ENCODE peak calls at places on chromosomes 12 and 14, in four cellular contexts. K is prostate gland, M is progenitor cell of endocrine pancreas, I is HepG2. F is an unnamed sample.

GRCh38 chr12:50765325-50765911 is 1.5 kb downstream of the ATF1 start:
- DNase-seq in M (no peak), I (peak; percentile 50), K (no peak), F (peak; percentile 34)

GRCh38 chr12:29547151-29547561 is 49.7 kb upstream of the OVCH1 start:
- DNase-seq in M (no peak), K (no peak), I (no peak), F (no peak)

GRCh38 chr12:54075431-54075830 is 21.8 kb downstream of the HOXC4 start:
- DNase-seq in I (no peak), K (no peak), M (no peak), F (no peak)

GRCh38 chr12:72288436-72288835 is 16.3 kb downstream of the TRHDE start:
- DNase-seq in K (no peak), M (no peak), I (no peak), F (no peak)

GRCh38 chr12:12408265-12408690 is 51.4 kb downstream of the BORCS5 start:
- DNase-seq in K (no peak), I (no peak), M (no peak), F (no peak)

GRCh38 chr14:49017451-49017850 is 568.7 kb downstream of the RPS29 start:
- DNase-seq in I (no peak), K (no peak), M (no peak), F (no peak)

GRCh38 chr12:20339060-20339459 is 29.3 kb upstream of the PDE3A start:
- DNase-seq in M (no peak), I (no peak), K (no peak), F (no peak)

GRCh38 chr14:51335521-51335920 is 95.5 kb downstream of the TMX1 start:
- DNase-seq in K (no peak), M (no peak), I (no peak), F (no peak)

GRCh38 chr14:103126088-103126872 is 3.0 kb downstream of the TNFAIP2 start:
- DNase-seq in I (no peak), M (no peak), K (no peak), F (no peak)

GRCh38 chr14:52314521-52315354 is 626 bp downstream of the PTGER2 start:
- DNase-seq in I (no peak), M (peak; percentile 18), K (no peak), F (peak; percentile 34)

GRCh38 chr12:123936471-123936870 is 36.2 kb downstream of the CCDC92 start:
- DNase-seq in K (no peak), I (no peak), M (no peak), F (no peak)

GRCh38 chr14:53545217-53545616 is 392.1 kb upstream of the DDHD1 start:
- DNase-seq in M (no peak), K (no peak), I (no peak), F (no peak)

GRCh38 chr12:82781288-82782078 is 94.8 kb downstream of the TMTC2 start:
- DNase-seq in I (no peak), M (no peak), K (no peak), F (no peak)

GRCh38 chr12:12333980-12334709 is 15.9 kb downstream of the MANSC1 start:
- DNase-seq in K (no peak), M (peak; percentile 46), I (peak; percentile 53), F (peak; percentile 65)

GRCh38 chr12:86174188-86174587 is 82.0 kb downstream of the MGAT4C start:
- DNase-seq in K (no peak), M (no peak), I (no peak), F (no peak)

GRCh38 chr12:508795-509194 is 49.1 kb downstream of the B4GALNT3 start:
- DNase-seq in K (peak; percentile 28), I (no peak), M (no peak), F (peak; percentile 57)

GRCh38 chr14:33812181-33812580 is 138.7 kb downstream of the EGLN3 start:
- DNase-seq in K (no peak), I (no peak), M (no peak), F (no peak)

GRCh38 chr12:7058163-7058845 is 2.2 kb upstream of the C1S start:
- DNase-seq in K (no peak), I (peak; percentile 53), M (no peak), F (no peak)

GRCh38 chr12:40300490-40300889 is 75.7 kb downstream of the LRRK2 start:
- DNase-seq in K (no peak), M (no peak), I (no peak), F (no peak)

GRCh38 chr12:31216479-31216878 is 109.5 kb downstream of the SINHCAF start:
- DNase-seq in K (no peak), I (no peak), M (no peak), F (no peak)

GRCh38 chr14:64943981-64944520 is 1.5 kb upstream of the GPX2 start:
- DNase-seq in M (no peak), K (no peak), I (no peak), F (no peak)

GRCh38 chr12:25200703-25201102 is 5.7 kb downstream of the ETFRF1 start:
- DNase-seq in I (no peak), M (no peak), K (no peak), F (no peak)

GRCh38 chr12:58502236-58502635 is 418.1 kb downstream of the LRIG3 start:
- DNase-seq in K (no peak), I (no peak), M (no peak), F (no peak)

GRCh38 chr14:61923348-61923747 is 161.1 kb downstream of the SNAPC1 start:
- DNase-seq in I (no peak), M (no peak), K (no peak), F (no peak)

GRCh38 chr12:90331262-90331661 is 622.6 kb upstream of the ATP2B1 start:
- DNase-seq in M (no peak), I (no peak), K (no peak), F (no peak)

GRCh38 chr12:92094751-92095161 is 50.9 kb downstream of the BTG1 start:
- DNase-seq in M (no peak), K (no peak), I (no peak), F (no peak)

GRCh38 chr14:35400707-35401421 is 3.7 kb downstream of the NFKBIA start:
- DNase-seq in M (no peak), K (no peak), I (peak; percentile 73), F (no peak)

GRCh38 chr12:93154753-93155475 is 222.8 kb upstream of the NUDT4 start:
- DNase-seq in I (no peak), M (no peak), K (no peak), F (no peak)

GRCh38 chr12:29888777-29889176 is 105.0 kb upstream of the TMTC1 start:
- DNase-seq in I (no peak), K (no peak), M (no peak), F (no peak)

GRCh38 chr14:83300454-83301064 is 1766.9 kb upstream of the SEL1L start:
- DNase-seq in K (no peak), I (peak; percentile 12), M (no peak), F (no peak)

GRCh38 chr12:130166306-130166705 is 4.0 kb downstream of the FZD10 start:
- DNase-seq in M (no peak), I (no peak), K (no peak), F (peak; percentile 5)

GRCh38 chr12:79710707-79711483 is 20.1 kb upstream of the PAWR start:
- DNase-seq in I (no peak), K (no peak), M (no peak), F (no peak)

GRCh38 chr12:19183121-19183838 is 53.7 kb downstream of the PLEKHA5 start:
- DNase-seq in K (no peak), I (no peak), M (no peak), F (no peak)

GRCh38 chr12:19177754-19178153 is 48.2 kb downstream of the PLEKHA5 start:
- DNase-seq in M (no peak), I (no peak), K (no peak), F (no peak)

GRCh38 chr12:19185262-19185929 is 55.9 kb downstream of the PLEKHA5 start:
- DNase-seq in M (no peak), K (no peak), I (no peak), F (no peak)

GRCh38 chr12:19179986-19180385 is 50.5 kb downstream of the PLEKHA5 start:
- DNase-seq in K (no peak), I (no peak), M (no peak), F (no peak)

GRCh38 chr12:19181666-19182426 is 52.3 kb downstream of the PLEKHA5 start:
- DNase-seq in I (no peak), M (no peak), K (no peak), F (no peak)
- TF ChIP-seq CTCF in I (no peak), M (peak; percentile 14), K (no peak), F (no peak)

GRCh38 chr14:41299924-41300323 is 306.8 kb upstream of the LRFN5 start:
- DNase-seq in K (no peak), I (peak; percentile 16), M (no peak), F (no peak)
- TF ChIP-seq CTCF in K (no peak), I (peak; percentile 5), M (peak; percentile 29), F (no peak)

GRCh38 chr12:43760396-43760795 is 1.6 kb downstream of the IRAK4 start:
- DNase-seq in M (no peak), I (no peak), K (peak; percentile 16), F (peak; percentile 66)

GRCh38 chr12:43758247-43758727 is 303 bp downstream of the PUS7L start:
- DNase-seq in I (peak; percentile 37), M (peak; percentile 15), K (peak; percentile 27), F (peak; percentile 26)

GRCh38 chr12:43762596-43762995 is 3.8 kb downstream of the IRAK4 start:
- DNase-seq in I (no peak), M (no peak), K (no peak), F (no peak)

GRCh38 chr12:43761535-43761934 is 2.8 kb downstream of the IRAK4 start:
- DNase-seq in K (no peak), M (no peak), I (no peak), F (no peak)

DNA sequence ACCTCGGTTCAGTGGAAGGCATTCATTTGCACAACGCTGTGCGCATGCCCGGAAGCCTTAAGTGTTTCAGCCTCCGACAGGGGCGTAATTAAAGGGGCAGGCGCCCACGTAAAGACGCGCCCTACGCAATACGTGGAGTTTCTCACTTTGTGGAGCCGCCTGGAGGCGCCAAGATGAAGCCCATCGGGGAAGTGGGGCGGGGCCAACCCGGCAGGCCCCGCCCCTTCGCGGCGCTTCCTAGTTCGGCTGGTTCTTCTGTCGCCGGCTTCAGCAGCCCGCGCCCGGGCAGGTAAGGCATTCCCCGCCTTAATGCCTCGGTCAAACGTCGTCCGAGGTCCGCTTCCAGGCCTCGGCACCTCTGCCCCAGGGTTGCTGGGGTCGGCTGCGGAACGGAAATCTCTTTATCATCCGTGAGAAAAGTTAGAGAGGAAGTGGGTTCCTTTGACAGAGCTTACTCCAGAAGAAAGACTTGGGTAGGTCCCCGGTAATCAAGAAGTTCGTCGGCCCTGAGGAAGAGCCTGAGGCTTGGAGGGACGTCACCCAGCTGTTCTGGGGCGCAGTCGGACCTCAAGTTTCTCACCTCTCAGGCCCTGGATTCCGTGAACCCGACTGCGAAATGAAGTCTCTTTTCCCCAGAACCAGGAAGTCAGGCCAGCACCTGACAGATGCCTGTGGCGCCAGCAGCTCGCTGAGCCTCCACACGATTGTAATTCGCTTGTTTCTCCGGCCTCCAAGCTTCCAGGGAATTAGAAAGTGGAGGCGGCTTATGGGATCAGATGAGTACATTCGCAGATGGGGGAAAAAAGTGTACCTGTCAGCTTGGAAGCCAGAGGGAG is at the start of the genes IRAK4 and PUS7L:
- DNase-seq in I (peak; percentile 97), M (peak; percentile 74), K (peak; percentile 96), F (peak; percentile 97)
- TF ChIP-seq CTCF in I (peak; percentile 78), M (peak; percentile 35), K (peak; percentile 76), F (peak; percentile 48)

DNA sequence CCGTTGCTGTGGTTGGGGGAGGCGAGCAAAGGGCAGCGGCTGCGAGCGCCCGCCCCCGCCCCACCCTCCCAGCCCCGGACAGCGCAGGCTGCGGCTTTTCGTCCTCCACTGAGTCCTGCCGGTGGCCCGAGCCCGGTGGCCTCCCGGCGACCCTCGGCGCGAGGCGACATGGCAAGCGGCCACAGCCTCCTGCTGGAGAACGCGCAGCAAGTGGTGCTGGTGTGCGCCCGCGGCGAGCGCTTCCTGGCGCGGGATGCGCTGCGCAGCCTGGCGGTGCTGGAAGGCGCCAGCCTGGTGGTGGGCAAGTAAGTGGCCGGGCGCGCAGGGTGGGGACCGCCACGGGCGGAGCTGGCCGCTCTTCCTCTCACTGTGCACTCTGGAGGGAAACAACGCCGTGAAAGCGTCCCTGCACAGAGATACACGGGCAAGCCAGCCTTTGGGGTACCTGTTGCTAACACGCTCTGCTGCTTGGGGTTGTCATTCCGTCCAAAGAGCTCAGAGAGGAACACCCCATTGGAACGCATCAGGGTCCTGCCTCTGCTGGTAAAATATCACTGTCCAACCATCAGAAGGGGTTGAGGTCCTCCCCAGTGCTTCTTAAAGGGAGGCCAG is at the start of gene AMDHD1:
- DNase-seq in K (peak; percentile 15), M (peak; percentile 60), I (peak; percentile 45), F (peak; percentile 56)
- TF ChIP-seq CTCF in K (no peak), M (peak; percentile 44), I (peak; percentile 41), F (no peak)

F was measured in stomach.